ENCODE peak calls at places on chromosomes 7 and 10, in seven cellular contexts. C, E, O, J, G, S and Y are unnamed samples.

GRCh38 chr10:6275022-6275997 is 72.6 kb downstream of the PFKFB3 start:
- DNase-seq in E (peak), O (peak), C (peak), G (peak), S (peak), J (peak), Y (no peak)

GRCh38 chr7:128963327-128963757 is 25.6 kb downstream of the IRF5 start:
- DNase-seq in G (no peak), E (no peak), S (no peak), J (no peak), C (no peak), O (no peak), Y (no peak)

GRCh38 chr7:83467493-83467892 is 181.4 kb downstream of the SEMA3E start:
- DNase-seq in C (no peak), O (no peak), S (no peak), E (no peak), J (no peak), G (no peak), Y (no peak)

GRCh38 chr7:74483402-74484336 is 30.0 kb downstream of the GTF2IRD1 start:
- DNase-seq in E (no peak), O (no peak), S (no peak), C (no peak), G (no peak), J (no peak), Y (no peak)

GRCh38 chr10:70602665-70603438 is at the start of gene PRF1:
- DNase-seq in S (no peak), J (no peak), C (peak), E (no peak), G (no peak), O (no peak), Y (no peak)

GRCh38 chr10:119006451-119007210 is 22.9 kb upstream of the NANOS1 start:
- DNase-seq in G (no peak), S (no peak), E (peak), C (no peak), J (no peak), O (no peak), Y (no peak)

GRCh38 chr7:67723591-67723990 is 727.0 kb downstream of the TYW1 start:
- DNase-seq in O (no peak), G (peak), C (no peak), E (no peak), S (no peak), J (no peak), Y (no peak)

GRCh38 chr10:51389415-51390342 is 309.7 kb downstream of the CSTF2T start:
- DNase-seq in J (peak), E (no peak), C (no peak), S (peak), O (no peak), G (peak), Y (no peak)

GRCh38 chr10:17779761-17780160 is 27.8 kb downstream of the TMEM236 start:
- DNase-seq in G (no peak), J (no peak), E (no peak), S (no peak), O (no peak), C (no peak), Y (no peak)

GRCh38 chr7:103343758-103344452 is 662 bp downstream of the DNAJC2 start:
- DNase-seq in C (no peak), E (no peak), J (peak), S (no peak), G (no peak), O (no peak), Y (no peak)

GRCh38 chr10:125025341-125025740 is 83.4 kb downstream of the ZRANB1 start:
- DNase-seq in C (no peak), J (no peak), O (peak), S (no peak), E (no peak), G (no peak), Y (no peak)

GRCh38 chr10:14712991-14713422 is 61.7 kb downstream of the FAM107B start:
- DNase-seq in G (no peak), J (no peak), E (no peak), O (no peak), S (no peak), C (no peak), Y (peak)

GRCh38 chr10:89648074-89648473 is 3.0 kb upstream of the PANK1 start:
- DNase-seq in C (no peak), S (no peak), G (no peak), J (no peak), E (no peak), O (peak), Y (no peak)

GRCh38 chr7:26958834-26959233 is 94.4 kb upstream of the SKAP2 start:
- DNase-seq in J (no peak), C (no peak), E (peak), G (no peak), O (no peak), S (no peak), Y (no peak)